ENCODE peak calls at places on chromosomes 16 and 17, in nine cellular contexts. One of them, this sample, is unnamed.

GRCh38 chr17:79574108-79574507 is 36.7 kb downstream of the RBFOX3 start:
- DNase-seq in type B pancreatic cell: no peak
- DNase-seq in kidney epithelial cell: no peak
- DNase-seq in PC-3: peak; percentile 23
- DNase-seq in OCI-LY7: no peak
- DNase-seq in fibroblast of mammary gland: peak; percentile 14
- DNase-seq in uterus: no peak
- DNase-seq in CD8-positive, alpha-beta T cell: no peak
- DNase-seq in upper lobe of right lung: no peak
- DNase-seq in this sample: no peak

GRCh38 chr17:63961355-63962207 is 11.1 kb downstream of the SCN4A start:
- DNase-seq in kidney epithelial cell: no peak
- DNase-seq in uterus: peak; percentile 37
- DNase-seq in type B pancreatic cell: no peak
- DNase-seq in CD8-positive, alpha-beta T cell: no peak
- DNase-seq in OCI-LY7: peak; percentile 94
- DNase-seq in upper lobe of right lung: peak; percentile 80
- DNase-seq in PC-3: peak; percentile 39
- DNase-seq in fibroblast of mammary gland: peak; percentile 78
- DNase-seq in this sample: peak; percentile 59

GRCh38 chr17:76273923-76274558 is 8.9 kb downstream of the UBALD2 start:
- DNase-seq in uterus: no peak
- DNase-seq in type B pancreatic cell: no peak
- DNase-seq in kidney epithelial cell: no peak
- DNase-seq in CD8-positive, alpha-beta T cell: no peak
- DNase-seq in OCI-LY7: peak; percentile 38
- DNase-seq in fibroblast of mammary gland: no peak
- DNase-seq in upper lobe of right lung: peak; percentile 58
- DNase-seq in PC-3: no peak
- DNase-seq in this sample: no peak

GRCh38 chr17:15109608-15110007 is 155.5 kb downstream of the PMP22 start:
- DNase-seq in uterus: no peak
- DNase-seq in fibroblast of mammary gland: no peak
- DNase-seq in kidney epithelial cell: no peak
- DNase-seq in PC-3: no peak
- DNase-seq in type B pancreatic cell: no peak
- DNase-seq in upper lobe of right lung: no peak
- DNase-seq in CD8-positive, alpha-beta T cell: no peak
- DNase-seq in OCI-LY7: peak; percentile 71
- DNase-seq in this sample: no peak

GRCh38 chr17:82320956-82321927 is 3.8 kb upstream of the CD7 start:
- DNase-seq in type B pancreatic cell: no peak
- DNase-seq in PC-3: no peak
- DNase-seq in CD8-positive, alpha-beta T cell: peak; percentile 47
- DNase-seq in upper lobe of right lung: peak; percentile 77
- DNase-seq in uterus: peak; percentile 45
- DNase-seq in OCI-LY7: peak; percentile 58
- DNase-seq in kidney epithelial cell: no peak
- DNase-seq in fibroblast of mammary gland: no peak
- DNase-seq in this sample: no peak

GRCh38 chr17:17722906-17723353 is 41.7 kb downstream of the RAI1 start:
- DNase-seq in uterus: no peak
- DNase-seq in type B pancreatic cell: no peak
- DNase-seq in fibroblast of mammary gland: no peak
- DNase-seq in upper lobe of right lung: no peak
- DNase-seq in OCI-LY7: no peak
- DNase-seq in kidney epithelial cell: no peak
- DNase-seq in CD8-positive, alpha-beta T cell: no peak
- DNase-seq in PC-3: no peak
- DNase-seq in this sample: no peak

GRCh38 chr17:73492125-73492801 is 152.0 kb downstream of the SDK2 start:
- DNase-seq in type B pancreatic cell: no peak
- DNase-seq in uterus: no peak
- DNase-seq in OCI-LY7: no peak
- DNase-seq in upper lobe of right lung: no peak
- DNase-seq in fibroblast of mammary gland: no peak
- DNase-seq in PC-3: no peak
- DNase-seq in CD8-positive, alpha-beta T cell: no peak
- DNase-seq in kidney epithelial cell: no peak
- DNase-seq in this sample: no peak

GRCh38 chr17:2262146-2262587 is 41.4 kb downstream of the SMG6 start:
- DNase-seq in kidney epithelial cell: no peak
- DNase-seq in type B pancreatic cell: no peak
- DNase-seq in uterus: no peak
- DNase-seq in CD8-positive, alpha-beta T cell: no peak
- DNase-seq in upper lobe of right lung: no peak
- DNase-seq in OCI-LY7: no peak
- DNase-seq in PC-3: peak; percentile 70
- DNase-seq in fibroblast of mammary gland: peak; percentile 91
- DNase-seq in this sample: no peak

GRCh38 chr17:869567-870530 is 87.7 kb downstream of the MRM3 start:
- DNase-seq in upper lobe of right lung: no peak
- DNase-seq in PC-3: peak; percentile 86
- DNase-seq in uterus: peak; percentile 66
- DNase-seq in fibroblast of mammary gland: peak; percentile 88
- DNase-seq in CD8-positive, alpha-beta T cell: no peak
- DNase-seq in type B pancreatic cell: no peak
- DNase-seq in kidney epithelial cell: peak; percentile 81
- DNase-seq in OCI-LY7: no peak
- DNase-seq in this sample: no peak

GRCh38 chr16:9908613-9909012 is 273.6 kb downstream of the GRIN2A start:
- DNase-seq in kidney epithelial cell: no peak
- DNase-seq in fibroblast of mammary gland: no peak
- DNase-seq in CD8-positive, alpha-beta T cell: no peak
- DNase-seq in upper lobe of right lung: no peak
- DNase-seq in PC-3: no peak
- DNase-seq in OCI-LY7: no peak
- DNase-seq in type B pancreatic cell: no peak
- DNase-seq in uterus: peak; percentile 66
- DNase-seq in this sample: no peak

GRCh38 chr17:4101127-4101798 is 41.6 kb downstream of the ZZEF1 start:
- DNase-seq in PC-3: no peak
- DNase-seq in OCI-LY7: no peak
- DNase-seq in uterus: no peak
- DNase-seq in upper lobe of right lung: no peak
- DNase-seq in type B pancreatic cell: no peak
- DNase-seq in fibroblast of mammary gland: no peak
- DNase-seq in kidney epithelial cell: no peak
- DNase-seq in CD8-positive, alpha-beta T cell: no peak
- DNase-seq in this sample: no peak

GRCh38 chr16:47143329-47143676 is 442 bp downstream of the NETO2 start:
- DNase-seq in OCI-LY7: peak; percentile 53
- DNase-seq in uterus: peak; percentile 16
- DNase-seq in upper lobe of right lung: peak; percentile 76
- DNase-seq in PC-3: peak; percentile 74
- DNase-seq in CD8-positive, alpha-beta T cell: peak; percentile 41
- DNase-seq in fibroblast of mammary gland: peak; percentile 56
- DNase-seq in kidney epithelial cell: no peak
- DNase-seq in type B pancreatic cell: peak; percentile 84
- DNase-seq in this sample: no peak

GRCh38 chr17:61285483-61286320 is 113.9 kb upstream of the TBX2 start:
- DNase-seq in type B pancreatic cell: no peak
- DNase-seq in fibroblast of mammary gland: peak; percentile 99
- DNase-seq in OCI-LY7: no peak
- DNase-seq in PC-3: peak; percentile 22
- DNase-seq in CD8-positive, alpha-beta T cell: no peak
- DNase-seq in uterus: no peak
- DNase-seq in upper lobe of right lung: no peak
- DNase-seq in kidney epithelial cell: no peak
- DNase-seq in this sample: no peak

GRCh38 chr17:54172654-54173316 is 350.1 kb downstream of the KIF2B start:
- DNase-seq in kidney epithelial cell: no peak
- DNase-seq in OCI-LY7: peak; percentile 3
- DNase-seq in PC-3: peak; percentile 60
- DNase-seq in CD8-positive, alpha-beta T cell: no peak
- DNase-seq in uterus: no peak
- DNase-seq in type B pancreatic cell: no peak
- DNase-seq in upper lobe of right lung: no peak
- DNase-seq in fibroblast of mammary gland: peak; percentile 6
- DNase-seq in this sample: no peak

GRCh38 chr17:2436516-2436915 is 35.7 kb upstream of the MNT start:
- DNase-seq in upper lobe of right lung: no peak
- DNase-seq in PC-3: no peak
- DNase-seq in fibroblast of mammary gland: no peak
- DNase-seq in kidney epithelial cell: no peak
- DNase-seq in CD8-positive, alpha-beta T cell: no peak
- DNase-seq in uterus: no peak
- DNase-seq in OCI-LY7: peak; percentile 14
- DNase-seq in type B pancreatic cell: no peak
- DNase-seq in this sample: no peak

GRCh38 chr16:30004811-30005242 is 6.0 kb downstream of the DOC2A start:
- DNase-seq in CD8-positive, alpha-beta T cell: no peak
- DNase-seq in type B pancreatic cell: no peak
- DNase-seq in upper lobe of right lung: peak; percentile 80
- DNase-seq in PC-3: no peak
- DNase-seq in kidney epithelial cell: no peak
- DNase-seq in OCI-LY7: no peak
- DNase-seq in uterus: no peak
- DNase-seq in fibroblast of mammary gland: no peak
- DNase-seq in this sample: no peak

GRCh38 chr17:62869885-62870580 is 61.9 kb upstream of the MARCHF10 start:
- DNase-seq in fibroblast of mammary gland: peak; percentile 84
- DNase-seq in uterus: no peak
- DNase-seq in upper lobe of right lung: no peak
- DNase-seq in PC-3: peak; percentile 54
- DNase-seq in OCI-LY7: no peak
- DNase-seq in type B pancreatic cell: peak; percentile 71
- DNase-seq in kidney epithelial cell: no peak
- DNase-seq in CD8-positive, alpha-beta T cell: no peak
- DNase-seq in this sample: no peak

GRCh38 chr16:15674571-15674970 is 24.5 kb downstream of the NDE1 start:
- DNase-seq in kidney epithelial cell: no peak
- DNase-seq in fibroblast of mammary gland: no peak
- DNase-seq in type B pancreatic cell: no peak
- DNase-seq in upper lobe of right lung: no peak
- DNase-seq in OCI-LY7: no peak
- DNase-seq in CD8-positive, alpha-beta T cell: no peak
- DNase-seq in uterus: no peak
- DNase-seq in PC-3: no peak
- DNase-seq in this sample: no peak

GRCh38 chr16:78515421-78515820 is 416.0 kb downstream of the WWOX start:
- DNase-seq in type B pancreatic cell: no peak
- DNase-seq in PC-3: no peak
- DNase-seq in CD8-positive, alpha-beta T cell: no peak
- DNase-seq in OCI-LY7: no peak
- DNase-seq in fibroblast of mammary gland: no peak
- DNase-seq in uterus: no peak
- DNase-seq in upper lobe of right lung: no peak
- DNase-seq in kidney epithelial cell: no peak
- DNase-seq in this sample: no peak

GRCh38 chr17:46950997-46951621 is 27.9 kb downstream of the RPRML start:
- DNase-seq in PC-3: no peak
- DNase-seq in CD8-positive, alpha-beta T cell: no peak
- DNase-seq in OCI-LY7: no peak
- DNase-seq in uterus: no peak
- DNase-seq in type B pancreatic cell: no peak
- DNase-seq in upper lobe of right lung: no peak
- DNase-seq in fibroblast of mammary gland: no peak
- DNase-seq in kidney epithelial cell: no peak
- DNase-seq in this sample: no peak

DNA sequence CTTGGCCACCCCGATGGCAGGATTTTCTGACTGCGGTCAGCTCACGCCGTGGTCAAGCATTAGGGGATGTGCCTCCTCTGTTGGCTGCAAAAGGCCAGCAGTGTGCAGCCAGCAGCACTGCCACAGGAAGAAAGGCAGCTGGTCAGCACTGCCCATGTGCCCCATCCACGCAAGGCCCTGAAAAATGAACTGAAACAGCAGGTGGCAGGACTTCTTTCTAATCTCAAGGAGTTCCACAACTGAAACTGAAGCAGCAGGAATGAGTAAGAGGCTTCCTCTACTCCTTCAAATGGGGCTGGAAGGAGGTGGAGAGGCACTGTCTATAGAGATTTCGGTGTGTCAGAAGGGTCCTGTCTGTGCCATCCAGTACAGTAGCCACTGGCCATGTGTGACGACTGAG is 3.2 kb downstream of the ZNF500 start:
- DNase-seq in OCI-LY7: no peak
- DNase-seq in PC-3: no peak
- DNase-seq in kidney epithelial cell: no peak
- DNase-seq in type B pancreatic cell: no peak
- DNase-seq in CD8-positive, alpha-beta T cell: no peak
- DNase-seq in fibroblast of mammary gland: no peak
- DNase-seq in uterus: no peak
- DNase-seq in upper lobe of right lung: no peak
- DNase-seq in this sample: no peak
- TF ChIP-seq CTCF in OCI-LY7: no peak
- TF ChIP-seq CTCF in PC-3: no peak
- TF ChIP-seq CTCF in kidney epithelial cell: no peak
- TF ChIP-seq CTCF in type B pancreatic cell: no peak
- TF ChIP-seq CTCF in CD8-positive, alpha-beta T cell: no peak
- TF ChIP-seq CTCF in fibroblast of mammary gland: no peak
- TF ChIP-seq CTCF in uterus: no peak
- TF ChIP-seq CTCF in upper lobe of right lung: no peak
- TF ChIP-seq CTCF in this sample: no peak

GRCh38 chr16:72995151-72995881 is 52.6 kb downstream of the ZFHX3 start:
- DNase-seq in CD8-positive, alpha-beta T cell: no peak
- DNase-seq in type B pancreatic cell: no peak
- DNase-seq in upper lobe of right lung: no peak
- DNase-seq in fibroblast of mammary gland: no peak
- DNase-seq in kidney epithelial cell: no peak
- DNase-seq in OCI-LY7: peak; percentile 3
- DNase-seq in uterus: no peak
- DNase-seq in PC-3: no peak
- DNase-seq in this sample: no peak
- TF ChIP-seq CTCF in CD8-positive, alpha-beta T cell: no peak
- TF ChIP-seq CTCF in type B pancreatic cell: peak; percentile 77
- TF ChIP-seq CTCF in upper lobe of right lung: peak; percentile 52
- TF ChIP-seq CTCF in fibroblast of mammary gland: peak; percentile 42
- TF ChIP-seq CTCF in kidney epithelial cell: peak; percentile 35
- TF ChIP-seq CTCF in OCI-LY7: peak; percentile 62
- TF ChIP-seq CTCF in uterus: no peak
- TF ChIP-seq CTCF in PC-3: peak; percentile 41
- TF ChIP-seq CTCF in this sample: no peak

DNA sequence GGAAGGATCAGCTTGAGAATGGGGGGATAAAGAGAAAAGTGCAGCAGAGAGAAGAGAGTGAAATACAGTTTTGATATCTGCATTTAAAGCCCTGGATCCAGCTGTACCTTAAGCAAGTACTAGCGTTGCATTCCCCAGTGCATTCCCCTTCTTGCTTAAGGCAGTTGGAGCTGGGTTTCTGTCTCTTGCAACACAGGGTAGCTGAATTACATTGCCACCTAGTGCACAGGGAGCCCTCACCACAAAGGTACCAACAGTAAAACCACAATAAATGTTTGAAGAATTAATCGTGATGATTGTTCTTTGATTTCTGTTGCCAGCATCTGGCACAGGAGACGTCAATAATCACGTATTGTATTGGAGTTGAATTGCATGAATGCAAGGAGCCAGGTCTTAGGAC is 588.7 kb downstream of the RBFOX1 start:
- DNase-seq in OCI-LY7: no peak
- DNase-seq in upper lobe of right lung: no peak
- DNase-seq in uterus: no peak
- DNase-seq in fibroblast of mammary gland: no peak
- DNase-seq in type B pancreatic cell: no peak
- DNase-seq in CD8-positive, alpha-beta T cell: no peak
- DNase-seq in kidney epithelial cell: no peak
- DNase-seq in PC-3: no peak
- DNase-seq in this sample: no peak
- TF ChIP-seq CTCF in OCI-LY7: no peak
- TF ChIP-seq CTCF in upper lobe of right lung: no peak
- TF ChIP-seq CTCF in uterus: no peak
- TF ChIP-seq CTCF in fibroblast of mammary gland: no peak
- TF ChIP-seq CTCF in type B pancreatic cell: no peak
- TF ChIP-seq CTCF in CD8-positive, alpha-beta T cell: no peak
- TF ChIP-seq CTCF in kidney epithelial cell: no peak
- TF ChIP-seq CTCF in PC-3: no peak
- TF ChIP-seq CTCF in this sample: no peak

GRCh38 chr16:12178251-12178990 is 201.9 kb downstream of the SNX29 start:
- DNase-seq in CD8-positive, alpha-beta T cell: no peak
- DNase-seq in type B pancreatic cell: no peak
- DNase-seq in fibroblast of mammary gland: peak; percentile 72
- DNase-seq in kidney epithelial cell: peak; percentile 48
- DNase-seq in upper lobe of right lung: no peak
- DNase-seq in uterus: peak; percentile 70
- DNase-seq in OCI-LY7: no peak
- DNase-seq in PC-3: no peak
- DNase-seq in this sample: no peak
- TF ChIP-seq CTCF in CD8-positive, alpha-beta T cell: no peak
- TF ChIP-seq CTCF in type B pancreatic cell: no peak
- TF ChIP-seq CTCF in fibroblast of mammary gland: no peak
- TF ChIP-seq CTCF in kidney epithelial cell: no peak
- TF ChIP-seq CTCF in upper lobe of right lung: no peak
- TF ChIP-seq CTCF in uterus: no peak
- TF ChIP-seq CTCF in OCI-LY7: no peak
- TF ChIP-seq CTCF in PC-3: no peak
- TF ChIP-seq CTCF in this sample: no peak

This sample was measured in omental fat pad.